ENCODE peak calls at places on chromosomes 6 and 20, in ten cellular contexts. Q is stomach, P is RWPE1, F is natural killer cell, Z is GM23338, U is glutamatergic neuron, Y is mammary epithelial cell, X is astrocyte of the cerebellum, N is foreskin fibroblast, R is IMR-90. I is an unnamed sample.

GRCh38 chr20:35601021-35601973 is 14.3 kb upstream of the SPAG4 start:
- DNase-seq in Q (peak), P (peak), F (peak), Z (peak), U (peak), Y (peak), X (peak), N (peak), R (peak), I (peak)

GRCh38 chr6:126661646-126662045 is 321.7 kb downstream of the CENPW start:
- DNase-seq in Q (no peak), P (no peak), F (no peak), Z (no peak), U (no peak), Y (peak), X (peak), N (peak), R (peak), I (peak)

GRCh38 chr6:96934087-96934486 is 9.6 kb downstream of the KLHL32 start:
- DNase-seq in Q (no peak), P (no peak), F (no peak), Z (no peak), U (no peak), Y (no peak), X (no peak), N (no peak), R (no peak), I (no peak)

GRCh38 chr6:37303891-37304503 is 46.1 kb upstream of the TMEM217 start:
- DNase-seq in Q (no peak), P (peak), F (no peak), Z (peak), U (peak), Y (peak), X (no peak), N (peak), R (peak), I (peak)

GRCh38 chr6:152160346-152160745 is 352.9 kb downstream of the ESR1 start:
- DNase-seq in Q (no peak), P (no peak), F (no peak), Z (no peak), U (no peak), Y (peak), X (no peak), N (no peak), R (no peak), I (no peak)

GRCh38 chr6:106849130-106849529 is 125.4 kb downstream of the CD24 start:
- DNase-seq in Q (no peak), P (no peak), F (no peak), Z (no peak), U (no peak), Y (no peak), X (no peak), N (no peak), R (no peak), I (no peak)

GRCh38 chr6:156395276-156395675 is 381.9 kb upstream of the ARID1B start:
- DNase-seq in Q (peak), P (no peak), F (no peak), Z (no peak), U (no peak), Y (no peak), X (no peak), N (no peak), R (no peak), I (no peak)

GRCh38 chr6:161954077-161954476 is 680.2 kb upstream of the AGPAT4 start:
- DNase-seq in Q (no peak), P (no peak), F (no peak), Z (no peak), U (no peak), Y (no peak), X (no peak), N (no peak), R (no peak), I (no peak)

GRCh38 chr6:37029249-37029959 is 23.9 kb downstream of the FGD2 start:
- DNase-seq in Q (peak), P (no peak), F (peak), Z (peak), U (peak), Y (peak), X (peak), N (peak), R (peak), I (peak)

GRCh38 chr6:147117580-147117979 is 86.6 kb upstream of the STXBP5 start:
- DNase-seq in Q (no peak), P (no peak), F (no peak), Z (no peak), U (no peak), Y (no peak), X (no peak), N (peak), R (peak), I (peak)

GRCh38 chr20:38311100-38311499 is 7.1 kb downstream of the BPI start:
- DNase-seq in Q (no peak), P (no peak), F (no peak), Z (no peak), U (no peak), Y (no peak), X (no peak), N (no peak), R (no peak), I (no peak)

GRCh38 chr6:142714956-142715355 is 230.0 kb downstream of the HIVEP2 start:
- DNase-seq in Q (no peak), P (no peak), F (no peak), Z (no peak), U (no peak), Y (no peak), X (no peak), N (no peak), R (no peak), I (no peak)

GRCh38 chr20:52622086-52622485 is 350.1 kb upstream of the TSHZ2 start:
- DNase-seq in Q (no peak), P (peak), F (no peak), Z (no peak), U (no peak), Y (no peak), X (no peak), N (no peak), R (no peak), I (peak)

GRCh38 chr6:1597924-1598323 is 11.8 kb upstream of the FOXC1 start:
- DNase-seq in Q (no peak), P (peak), F (no peak), Z (no peak), U (no peak), Y (peak), X (no peak), N (peak), R (peak), I (peak)

GRCh38 chr20:18188446-18188845 is 50.8 kb downstream of the KAT14 start:
- DNase-seq in Q (no peak), P (no peak), F (no peak), Z (no peak), U (no peak), Y (no peak), X (no peak), N (peak), R (peak), I (no peak)

GRCh38 chr20:51042657-51043247 is 19.8 kb upstream of the KCNG1 start:
- DNase-seq in Q (no peak), P (no peak), F (no peak), Z (peak), U (no peak), Y (no peak), X (no peak), N (no peak), R (no peak), I (no peak)

GRCh38 chr6:19270616-19271015 is 566.6 kb upstream of the ID4 start:
- DNase-seq in Q (no peak), P (no peak), F (no peak), Z (no peak), U (no peak), Y (no peak), X (no peak), N (no peak), R (no peak), I (no peak)

GRCh38 chr6:169529931-169530761 is 171.7 kb downstream of the WDR27 start:
- DNase-seq in Q (no peak), P (no peak), F (no peak), Z (no peak), U (no peak), Y (no peak), X (peak), N (peak), R (peak), I (peak)

GRCh38 chr20:815914-816606 is 17.5 kb upstream of the FAM110A start:
- DNase-seq in Q (peak), P (peak), F (peak), Z (peak), U (peak), Y (peak), X (peak), N (peak), R (peak), I (peak)

GRCh38 chr20:48875233-48875913 is 46.1 kb upstream of the ARFGEF2 start:
- DNase-seq in Q (no peak), P (no peak), F (no peak), Z (no peak), U (no peak), Y (no peak), X (no peak), N (no peak), R (no peak), I (no peak)

GRCh38 chr6:235763-236360 is 56.4 kb upstream of the DUSP22 start:
- DNase-seq in Q (no peak), P (no peak), F (no peak), Z (peak), U (no peak), Y (peak), X (no peak), N (peak), R (peak), I (peak)

GRCh38 chr6:168575346-168576098 is 134.5 kb downstream of the SMOC2 start:
- DNase-seq in Q (no peak), P (no peak), F (no peak), Z (no peak), U (no peak), Y (no peak), X (no peak), N (no peak), R (no peak), I (no peak)

GRCh38 chr6:143965503-143966171 is 42.4 kb downstream of the PLAGL1 start:
- DNase-seq in Q (no peak), P (no peak), F (no peak), Z (no peak), U (no peak), Y (peak), X (peak), N (peak), R (peak), I (peak)

GRCh38 chr6:142014515-142014914 is 118.2 kb upstream of the GJE1 start:
- DNase-seq in Q (no peak), P (peak), F (no peak), Z (no peak), U (no peak), Y (peak), X (peak), N (peak), R (peak), I (peak)

GRCh38 chr6:108117427-108118358 is 43.2 kb upstream of the OSTM1 start:
- DNase-seq in Q (peak), P (no peak), F (peak), Z (peak), U (peak), Y (peak), X (no peak), N (peak), R (peak), I (no peak)

GRCh38 chr6:130908188-130908587 is 81.0 kb downstream of the SMLR1 start:
- DNase-seq in Q (no peak), P (no peak), F (no peak), Z (no peak), U (no peak), Y (no peak), X (no peak), N (peak), R (no peak), I (no peak)

GRCh38 chr20:47150403-47151152 is 205.9 kb downstream of the ZMYND8 start:
- DNase-seq in Q (peak), P (peak), F (no peak), Z (peak), U (peak), Y (peak), X (no peak), N (peak), R (peak), I (peak)

GRCh38 chr6:119116712-119117281 is 38.3 kb upstream of the FAM184A start:
- DNase-seq in Q (no peak), P (no peak), F (no peak), Z (peak), U (peak), Y (no peak), X (no peak), N (no peak), R (no peak), I (no peak)

GRCh38 chr20:40265872-40266533 is 423.0 kb downstream of the MAFB start:
- DNase-seq in Q (peak), P (peak), F (no peak), Z (peak), U (peak), Y (peak), X (no peak), N (peak), R (no peak), I (peak)

GRCh38 chr20:38321959-38322598 is 18.1 kb downstream of the BPI start:
- DNase-seq in Q (no peak), P (peak), F (no peak), Z (peak), U (peak), Y (peak), X (peak), N (peak), R (peak), I (peak)

GRCh38 chr6:85792278-85792677 is 149.6 kb upstream of the SYNCRIP start:
- DNase-seq in Q (no peak), P (no peak), F (no peak), Z (no peak), U (no peak), Y (peak), X (no peak), N (no peak), R (peak), I (peak)

GRCh38 chr6:128630213-128630612 is 109.8 kb upstream of the PTPRK start:
- DNase-seq in Q (peak), P (peak), F (no peak), Z (no peak), U (no peak), Y (peak), X (no peak), N (no peak), R (no peak), I (no peak)

GRCh38 chr20:19130613-19130984 is 81.8 kb upstream of the SLC24A3 start:
- DNase-seq in Q (no peak), P (no peak), F (no peak), Z (no peak), U (no peak), Y (no peak), X (no peak), N (no peak), R (no peak), I (no peak)

GRCh38 chr20:18058661-18059467 is 1.1 kb upstream of the OVOL2 start:
- DNase-seq in Q (peak), P (no peak), F (no peak), Z (peak), U (peak), Y (peak), X (no peak), N (peak), R (no peak), I (no peak)

GRCh38 chr6:167501831-167502385 is 177.0 kb downstream of the TTLL2 start:
- DNase-seq in Q (peak), P (no peak), F (no peak), Z (peak), U (no peak), Y (no peak), X (no peak), N (no peak), R (no peak), I (peak)

GRCh38 chr6:25122001-25122400 is 157.2 kb upstream of the CARMIL1 start:
- DNase-seq in Q (no peak), P (no peak), F (no peak), Z (no peak), U (no peak), Y (no peak), X (no peak), N (peak), R (peak), I (peak)

GRCh38 chr20:23659989-23660837 is 22.5 kb upstream of the CST3 start:
- DNase-seq in Q (no peak), P (no peak), F (no peak), Z (no peak), U (no peak), Y (no peak), X (peak), N (peak), R (peak), I (peak)

GRCh38 chr6:117493470-117493869 is 11.0 kb downstream of the DCBLD1 start:
- DNase-seq in Q (no peak), P (no peak), F (no peak), Z (no peak), U (no peak), Y (no peak), X (no peak), N (no peak), R (no peak), I (no peak)

GRCh38 chr20:41336711-41337492 is 3.7 kb upstream of the LPIN3 start:
- DNase-seq in Q (no peak), P (no peak), F (no peak), Z (no peak), U (no peak), Y (no peak), X (no peak), N (no peak), R (no peak), I (no peak)

GRCh38 chr20:41335591-41335990 is 5.0 kb upstream of the LPIN3 start:
- DNase-seq in Q (no peak), P (no peak), F (no peak), Z (no peak), U (no peak), Y (no peak), X (no peak), N (no peak), R (no peak), I (no peak)

GRCh38 chr20:41331731-41332130 is 8.9 kb upstream of the LPIN3 start:
- DNase-seq in Q (no peak), P (no peak), F (no peak), Z (no peak), U (no peak), Y (no peak), X (no peak), N (no peak), R (no peak), I (no peak)

GRCh38 chr20:41334452-41335421 is 5.9 kb upstream of the LPIN3 start:
- DNase-seq in Q (no peak), P (no peak), F (no peak), Z (no peak), U (no peak), Y (no peak), X (no peak), N (peak), R (peak), I (no peak)

DNA sequence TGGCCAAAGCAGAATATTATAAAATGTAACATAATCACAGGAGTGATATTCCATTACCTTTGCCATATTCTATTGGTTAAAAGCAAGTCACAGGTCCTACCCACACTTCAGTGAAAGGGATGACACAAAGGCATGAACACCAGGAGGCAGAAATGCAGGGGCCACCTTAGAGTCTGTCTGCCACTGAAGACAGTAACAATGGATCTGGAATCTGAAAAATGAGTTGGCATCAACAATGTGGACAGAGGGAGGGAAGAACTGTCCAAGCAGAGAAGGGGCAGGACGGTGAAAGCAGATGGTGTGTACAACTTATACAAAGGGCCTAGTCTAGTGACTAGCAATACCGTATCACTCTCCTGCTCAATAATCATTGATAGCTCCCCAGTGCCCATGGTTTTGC is 6.6 kb upstream of the LPIN3 start:
- DNase-seq in Q (no peak), P (no peak), F (no peak), Z (no peak), U (no peak), Y (no peak), X (no peak), N (no peak), R (no peak), I (no peak)
- TF ChIP-seq CTCF in Q (no peak), P (no peak), F (no peak), Z (no peak), U (no peak), Y (no peak), X (no peak), N (no peak), R (no peak), I (no peak)

GRCh38 chr20:32337937-32338661 is 20.0 kb upstream of the ASXL1 start:
- DNase-seq in Q (no peak), P (no peak), F (no peak), Z (no peak), U (no peak), Y (no peak), X (no peak), N (no peak), R (no peak), I (no peak)

GRCh38 chr20:32333988-32334885 is 23.9 kb upstream of the ASXL1 start:
- DNase-seq in Q (peak), P (no peak), F (no peak), Z (no peak), U (no peak), Y (no peak), X (no peak), N (no peak), R (no peak), I (peak)

GRCh38 chr20:32339116-32339515 is 19.0 kb upstream of the ASXL1 start:
- DNase-seq in Q (peak), P (no peak), F (no peak), Z (no peak), U (no peak), Y (no peak), X (no peak), N (no peak), R (no peak), I (no peak)

GRCh38 chr20:32338665-32339064 is 19.5 kb upstream of the ASXL1 start:
- DNase-seq in Q (no peak), P (no peak), F (no peak), Z (peak), U (no peak), Y (no peak), X (no peak), N (no peak), R (no peak), I (no peak)

GRCh38 chr20:32336918-32337347 is 21.2 kb upstream of the ASXL1 start:
- DNase-seq in Q (no peak), P (peak), F (no peak), Z (peak), U (no peak), Y (no peak), X (no peak), N (peak), R (peak), I (peak)
- TF ChIP-seq CTCF in Q (peak), P (peak), F (peak), Z (peak), U (peak), Y (peak), X (peak), N (peak), R (peak), I (peak)

GRCh38 chr20:44196278-44196677 is 9.3 kb upstream of the JPH2 start:
- DNase-seq in Q (no peak), P (peak), F (no peak), Z (no peak), U (no peak), Y (no peak), X (no peak), N (no peak), R (no peak), I (no peak)
- TF ChIP-seq CTCF in Q (no peak), P (peak), F (no peak), Z (no peak), U (no peak), Y (peak), X (peak), N (no peak), R (no peak), I (peak)

GRCh38 chr6:155378724-155379123 is 64.4 kb upstream of the TFB1M start:
- DNase-seq in Q (no peak), P (no peak), F (no peak), Z (no peak), U (no peak), Y (no peak), X (no peak), N (no peak), R (no peak), I (no peak)

GRCh38 chr6:155378284-155378683 is 64.0 kb upstream of the TFB1M start:
- DNase-seq in Q (no peak), P (no peak), F (no peak), Z (no peak), U (no peak), Y (no peak), X (no peak), N (no peak), R (no peak), I (no peak)

GRCh38 chr6:155384343-155384742 is 70.1 kb upstream of the TFB1M start:
- DNase-seq in Q (no peak), P (no peak), F (no peak), Z (no peak), U (no peak), Y (no peak), X (no peak), N (no peak), R (no peak), I (no peak)

GRCh38 chr6:155381856-155382690 is 67.8 kb upstream of the TFB1M start:
- DNase-seq in Q (no peak), P (no peak), F (no peak), Z (no peak), U (no peak), Y (peak), X (no peak), N (peak), R (peak), I (peak)

GRCh38 chr6:155380666-155381332 is 66.5 kb upstream of the TFB1M start:
- DNase-seq in Q (no peak), P (no peak), F (no peak), Z (no peak), U (no peak), Y (no peak), X (no peak), N (no peak), R (no peak), I (no peak)
- TF ChIP-seq CTCF in Q (no peak), P (no peak), F (no peak), Z (peak), U (no peak), Y (peak), X (no peak), N (no peak), R (no peak), I (no peak)

DNA sequence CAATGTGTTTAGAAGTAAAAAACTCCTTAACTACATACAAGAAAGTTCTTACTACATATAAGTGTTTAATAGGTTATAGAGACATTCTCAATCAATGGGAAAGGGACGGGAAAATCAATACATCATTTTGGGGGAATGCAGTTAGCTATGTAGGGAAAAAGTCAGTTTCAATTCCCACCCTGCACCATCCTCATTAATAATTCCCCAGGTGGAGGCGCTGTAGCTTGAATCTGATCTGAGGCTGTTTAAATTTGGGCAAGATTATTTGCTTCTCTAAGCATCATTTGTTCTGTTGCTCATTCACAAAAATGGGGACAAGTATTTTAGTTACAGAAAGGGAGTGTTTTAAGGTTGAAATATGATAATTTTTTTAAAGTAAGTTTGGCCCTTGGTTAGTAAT is 19.1 kb downstream of the OLIG3 start:
- DNase-seq in Q (no peak), P (no peak), F (no peak), Z (peak), U (no peak), Y (no peak), X (no peak), N (no peak), R (no peak), I (no peak)
- TF ChIP-seq CTCF in Q (no peak), P (no peak), F (no peak), Z (peak), U (no peak), Y (no peak), X (no peak), N (no peak), R (no peak), I (no peak)

GRCh38 chr6:35297541-35298481 is at the start of gene DEF6:
- DNase-seq in Q (peak), P (peak), F (peak), Z (peak), U (peak), Y (peak), X (peak), N (peak), R (peak), I (peak)
- TF ChIP-seq CTCF in Q (peak), P (peak), F (peak), Z (peak), U (peak), Y (peak), X (peak), N (peak), R (peak), I (peak)

I was measured in fibroblast of pulmonary artery.